ENCODE peak calls at places on chromosomes 1 and 21, in nine cellular contexts. V, R, N, E, L, T, A, I and M are unnamed samples.

GRCh38 chr1:2135866-2136265 is 58.7 kb downstream of the FAAP20 start:
- DNase-seq in R (peak), I (no peak), V (no peak), E (no peak), A (no peak), L (no peak), T (no peak), N (no peak), M (no peak)

GRCh38 chr1:65114312-65114711 is 33.7 kb upstream of the AK4 start:
- DNase-seq in E (peak), T (peak), L (peak), A (no peak), V (no peak), N (peak), I (no peak), R (no peak), M (no peak)

GRCh38 chr1:222617367-222617951 is 438 bp upstream of the MIA3 start:
- DNase-seq in L (peak), V (peak), I (peak), T (peak), R (peak), A (peak), E (peak), N (peak), M (peak)

GRCh38 chr1:82317671-82318070 is 516.9 kb downstream of the ADGRL2 start:
- DNase-seq in L (no peak), V (peak), R (no peak), N (no peak), T (no peak), A (no peak), E (no peak), I (no peak), M (no peak)

GRCh38 chr1:247487057-247487456 is 29.2 kb upstream of the OR2B11 start:
- DNase-seq in L (peak), V (peak), R (no peak), I (peak), T (peak), A (peak), N (peak), E (peak), M (peak)

GRCh38 chr21:38959686-38960049 is 153.9 kb downstream of the ETS2 start:
- DNase-seq in V (no peak), T (no peak), R (no peak), E (no peak), I (no peak), L (no peak), N (no peak), A (no peak), M (no peak)

GRCh38 chr1:12745126-12745991 is 641 bp upstream of the CFAP107 start:
- DNase-seq in L (peak), R (no peak), A (no peak), I (no peak), E (no peak), T (no peak), N (no peak), V (no peak), M (no peak)

GRCh38 chr1:27967884-27968466 is 8.2 kb downstream of the XKR8 start:
- DNase-seq in V (no peak), A (no peak), L (no peak), E (no peak), I (no peak), R (no peak), T (no peak), N (no peak), M (no peak)

GRCh38 chr1:85344256-85344694 is 67.8 kb upstream of the BCL10 start:
- DNase-seq in A (no peak), V (peak), T (peak), E (peak), N (peak), L (peak), R (no peak), I (no peak), M (no peak)

GRCh38 chr1:226310637-226311195 is 1.8 kb upstream of the LIN9 start:
- DNase-seq in A (no peak), N (no peak), V (no peak), L (no peak), E (no peak), T (no peak), I (no peak), R (no peak), M (no peak)

GRCh38 chr1:111275079-111275478 is 15.6 kb upstream of the CHIA start:
- DNase-seq in I (no peak), L (peak), T (no peak), A (no peak), R (peak), E (peak), V (no peak), N (no peak), M (no peak)

GRCh38 chr1:110243581-110243980 is 33.5 kb downstream of the KCNC4 start:
- DNase-seq in A (no peak), L (no peak), N (no peak), R (no peak), I (peak), V (no peak), E (peak), T (no peak), M (peak)

GRCh38 chr21:36610201-36610600 is 88.7 kb upstream of the SIM2 start:
- DNase-seq in I (no peak), T (no peak), L (no peak), R (no peak), N (no peak), V (peak), E (no peak), A (no peak), M (no peak)

GRCh38 chr1:28835237-28835650 is 23.3 kb downstream of the OPRD1 start:
- DNase-seq in V (no peak), T (no peak), I (no peak), N (no peak), R (no peak), E (no peak), A (no peak), L (no peak), M (no peak)

GRCh38 chr21:34129039-34129891 is 55.9 kb downstream of the MRPS6 start:
- DNase-seq in N (peak), E (peak), R (peak), V (peak), T (peak), A (peak), I (no peak), L (peak), M (peak)
- H3K4me3 ChIP-seq in N (no peak), E (no peak), R (no peak), V (peak), T (no peak), A (peak), I (no peak), L (peak), M (peak)

GRCh38 chr1:117058810-117059209 is 1.3 kb upstream of the TTF2 start:
- DNase-seq in E (no peak), T (no peak), N (no peak), R (no peak), I (no peak), A (no peak), V (no peak), L (no peak), M (no peak)
- H3K4me3 ChIP-seq in E (peak), T (peak), N (no peak), R (no peak), I (peak), A (peak), V (peak), L (peak), M (peak)

GRCh38 chr1:150008699-150009098 is 1.8 kb downstream of the OTUD7B start:
- DNase-seq in V (no peak), I (no peak), N (no peak), R (no peak), E (no peak), A (no peak), L (no peak), T (no peak), M (no peak)
- H3K4me3 ChIP-seq in V (peak), I (no peak), N (peak), R (peak), E (peak), A (no peak), L (peak), T (no peak), M (no peak)

GRCh38 chr1:119787776-119788175 is 19.1 kb upstream of the HMGCS2 start:
- DNase-seq in I (peak), R (no peak), T (no peak), A (no peak), V (no peak), N (no peak), E (peak), L (peak), M (no peak)
- H3K4me3 ChIP-seq in I (no peak), R (no peak), T (no peak), A (no peak), V (no peak), N (no peak), E (no peak), L (no peak), M (no peak)

DNA sequence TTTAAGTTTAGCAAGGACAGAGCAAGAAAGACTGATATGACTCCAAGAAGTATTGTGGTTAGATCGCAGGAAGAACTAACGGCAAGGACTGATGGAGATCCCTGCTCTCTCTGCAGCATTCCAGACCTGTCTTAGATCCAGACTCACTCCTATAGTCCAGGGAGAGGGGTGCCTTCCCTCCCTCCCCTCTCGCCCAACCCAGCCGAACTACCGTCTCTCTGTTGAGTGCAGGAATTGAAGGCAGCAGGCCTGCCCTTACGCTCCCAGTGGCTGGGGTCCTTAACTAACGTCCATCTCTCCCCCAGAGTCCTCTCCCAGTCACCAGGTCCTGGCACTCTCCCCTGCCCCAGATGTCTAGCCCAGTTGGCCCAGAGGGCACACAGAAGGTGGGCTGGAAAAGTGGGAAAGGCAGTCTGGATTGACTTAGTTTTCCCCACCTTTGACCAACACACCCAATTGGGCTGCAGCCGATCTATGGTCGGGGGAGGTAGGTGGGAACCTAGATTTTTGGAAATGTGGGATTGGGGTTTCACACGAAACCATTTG is 1.1 kb downstream of the CRABP2 start:
- DNase-seq in V (no peak), R (no peak), N (no peak), L (no peak), T (no peak), E (no peak), A (no peak), I (no peak), M (no peak)
- H3K4me3 ChIP-seq in V (no peak), R (no peak), N (no peak), L (peak), T (no peak), E (no peak), A (no peak), I (no peak), M (no peak)